ENCODE peak calls at places on chromosomes 4 and X, in seven cellular contexts. One of them, this sample, is unnamed.
A peak's percentile ranks its signal among the peaks of the same experiment; 100 is the strongest.

GRCh38 chr4:154911097-154911496 is 130.0 kb downstream of the RBM46 start:
- DNase-seq in fibroblast of pulmonary artery: peak; percentile 11
- DNase-seq in NCI-H1105: no peak
- DNase-seq in frontal cortex: no peak
- DNase-seq in dermis microvascular lymphatic vessel endothelial cell: no peak
- DNase-seq in amniotic stem cell: no peak
- DNase-seq in activated gamma-delta T cell treated with Interleukin-2 at 50 U/mL for 16 hours: no peak
- DNase-seq in this sample: no peak

GRCh38 chrX:72308566-72309296 is 3.0 kb upstream of the CITED1 start:
- DNase-seq in NCI-H1105: peak; percentile 44
- DNase-seq in dermis microvascular lymphatic vessel endothelial cell: peak; percentile 51
- DNase-seq in fibroblast of pulmonary artery: peak; percentile 68
- DNase-seq in amniotic stem cell: peak; percentile 15
- DNase-seq in frontal cortex: peak; percentile 65
- DNase-seq in activated gamma-delta T cell treated with Interleukin-2 at 50 U/mL for 16 hours: no peak
- DNase-seq in this sample: peak; percentile 68

GRCh38 chrX:100090931-100091330 is 319.1 kb downstream of the PCDH19 start:
- DNase-seq in activated gamma-delta T cell treated with Interleukin-2 at 50 U/mL for 16 hours: no peak
- DNase-seq in dermis microvascular lymphatic vessel endothelial cell: no peak
- DNase-seq in amniotic stem cell: no peak
- DNase-seq in fibroblast of pulmonary artery: peak; percentile 30
- DNase-seq in frontal cortex: no peak
- DNase-seq in NCI-H1105: no peak
- DNase-seq in this sample: no peak

GRCh38 chr4:145293658-145294057 is 113.3 kb upstream of the OTUD4 start:
- DNase-seq in amniotic stem cell: no peak
- DNase-seq in activated gamma-delta T cell treated with Interleukin-2 at 50 U/mL for 16 hours: no peak
- DNase-seq in dermis microvascular lymphatic vessel endothelial cell: no peak
- DNase-seq in frontal cortex: no peak
- DNase-seq in fibroblast of pulmonary artery: no peak
- DNase-seq in NCI-H1105: no peak
- DNase-seq in this sample: no peak

GRCh38 chr4:41060352-41061318 is 153.7 kb downstream of the APBB2 start:
- DNase-seq in frontal cortex: no peak
- DNase-seq in fibroblast of pulmonary artery: no peak
- DNase-seq in dermis microvascular lymphatic vessel endothelial cell: no peak
- DNase-seq in amniotic stem cell: no peak
- DNase-seq in activated gamma-delta T cell treated with Interleukin-2 at 50 U/mL for 16 hours: no peak
- DNase-seq in NCI-H1105: no peak
- DNase-seq in this sample: no peak

GRCh38 chr4:146550161-146550560 is 28.4 kb upstream of the SLC10A7 start:
- DNase-seq in fibroblast of pulmonary artery: no peak
- DNase-seq in frontal cortex: no peak
- DNase-seq in activated gamma-delta T cell treated with Interleukin-2 at 50 U/mL for 16 hours: no peak
- DNase-seq in dermis microvascular lymphatic vessel endothelial cell: no peak
- DNase-seq in NCI-H1105: no peak
- DNase-seq in amniotic stem cell: no peak
- DNase-seq in this sample: no peak

GRCh38 chr4:109861271-109861670 is 13.4 kb downstream of the LRIT3 start:
- DNase-seq in activated gamma-delta T cell treated with Interleukin-2 at 50 U/mL for 16 hours: no peak
- DNase-seq in frontal cortex: no peak
- DNase-seq in NCI-H1105: no peak
- DNase-seq in dermis microvascular lymphatic vessel endothelial cell: no peak
- DNase-seq in fibroblast of pulmonary artery: no peak
- DNase-seq in amniotic stem cell: no peak
- DNase-seq in this sample: no peak

GRCh38 chrX:69231903-69232302 is 66.7 kb upstream of the PJA1 start:
- DNase-seq in activated gamma-delta T cell treated with Interleukin-2 at 50 U/mL for 16 hours: no peak
- DNase-seq in dermis microvascular lymphatic vessel endothelial cell: no peak
- DNase-seq in NCI-H1105: no peak
- DNase-seq in frontal cortex: no peak
- DNase-seq in fibroblast of pulmonary artery: no peak
- DNase-seq in amniotic stem cell: no peak
- DNase-seq in this sample: no peak

GRCh38 chrX:17435476-17435875 is 60.5 kb downstream of the NHS start:
- DNase-seq in activated gamma-delta T cell treated with Interleukin-2 at 50 U/mL for 16 hours: no peak
- DNase-seq in amniotic stem cell: no peak
- DNase-seq in NCI-H1105: no peak
- DNase-seq in fibroblast of pulmonary artery: no peak
- DNase-seq in dermis microvascular lymphatic vessel endothelial cell: no peak
- DNase-seq in frontal cortex: no peak
- DNase-seq in this sample: no peak

GRCh38 chr4:150525321-150525868 is 56.6 kb upstream of the MAB21L2 start:
- DNase-seq in dermis microvascular lymphatic vessel endothelial cell: no peak
- DNase-seq in amniotic stem cell: no peak
- DNase-seq in frontal cortex: no peak
- DNase-seq in NCI-H1105: no peak
- DNase-seq in fibroblast of pulmonary artery: no peak
- DNase-seq in activated gamma-delta T cell treated with Interleukin-2 at 50 U/mL for 16 hours: no peak
- DNase-seq in this sample: no peak

GRCh38 chr4:110953191-110953590 is 330.3 kb upstream of the PITX2 start:
- DNase-seq in amniotic stem cell: no peak
- DNase-seq in NCI-H1105: no peak
- DNase-seq in activated gamma-delta T cell treated with Interleukin-2 at 50 U/mL for 16 hours: no peak
- DNase-seq in frontal cortex: no peak
- DNase-seq in dermis microvascular lymphatic vessel endothelial cell: no peak
- DNase-seq in fibroblast of pulmonary artery: no peak
- DNase-seq in this sample: no peak

GRCh38 chrX:103063918-103064434 is at the start of gene BEX1:
- DNase-seq in NCI-H1105: peak; percentile 90
- DNase-seq in activated gamma-delta T cell treated with Interleukin-2 at 50 U/mL for 16 hours: no peak
- DNase-seq in frontal cortex: peak; percentile 42
- DNase-seq in fibroblast of pulmonary artery: peak; percentile 65
- DNase-seq in dermis microvascular lymphatic vessel endothelial cell: no peak
- DNase-seq in amniotic stem cell: no peak
- DNase-seq in this sample: peak; percentile 62

GRCh38 chr4:70505152-70505748 is 13.1 kb upstream of the AMTN start:
- DNase-seq in NCI-H1105: peak; percentile 22
- DNase-seq in activated gamma-delta T cell treated with Interleukin-2 at 50 U/mL for 16 hours: peak; percentile 37
- DNase-seq in fibroblast of pulmonary artery: peak; percentile 68
- DNase-seq in frontal cortex: peak; percentile 1
- DNase-seq in dermis microvascular lymphatic vessel endothelial cell: peak; percentile 47
- DNase-seq in amniotic stem cell: no peak
- DNase-seq in this sample: peak; percentile 42

GRCh38 chrX:41293269-41293668 is 40.7 kb upstream of the DDX3X start:
- DNase-seq in frontal cortex: no peak
- DNase-seq in NCI-H1105: no peak
- DNase-seq in dermis microvascular lymphatic vessel endothelial cell: no peak
- DNase-seq in fibroblast of pulmonary artery: peak; percentile 9
- DNase-seq in amniotic stem cell: no peak
- DNase-seq in activated gamma-delta T cell treated with Interleukin-2 at 50 U/mL for 16 hours: no peak
- DNase-seq in this sample: peak; percentile 4

GRCh38 chr4:99711657-99712056 is 54.0 kb upstream of the C4orf54 start:
- DNase-seq in fibroblast of pulmonary artery: no peak
- DNase-seq in frontal cortex: no peak
- DNase-seq in dermis microvascular lymphatic vessel endothelial cell: no peak
- DNase-seq in NCI-H1105: no peak
- DNase-seq in activated gamma-delta T cell treated with Interleukin-2 at 50 U/mL for 16 hours: no peak
- DNase-seq in amniotic stem cell: no peak
- DNase-seq in this sample: no peak

GRCh38 chr4:113756005-113756410 is 5.5 kb downstream of the CAMK2D start:
- DNase-seq in NCI-H1105: no peak
- DNase-seq in fibroblast of pulmonary artery: peak; percentile 89
- DNase-seq in amniotic stem cell: peak; percentile 20
- DNase-seq in frontal cortex: no peak
- DNase-seq in activated gamma-delta T cell treated with Interleukin-2 at 50 U/mL for 16 hours: no peak
- DNase-seq in dermis microvascular lymphatic vessel endothelial cell: peak; percentile 82
- DNase-seq in this sample: no peak

GRCh38 chr4:119041951-119042560 is 93.6 kb upstream of the MYOZ2 start:
- DNase-seq in NCI-H1105: peak; percentile 22
- DNase-seq in frontal cortex: peak; percentile 39
- DNase-seq in amniotic stem cell: peak; percentile 58
- DNase-seq in dermis microvascular lymphatic vessel endothelial cell: peak; percentile 83
- DNase-seq in activated gamma-delta T cell treated with Interleukin-2 at 50 U/mL for 16 hours: peak; percentile 55
- DNase-seq in fibroblast of pulmonary artery: peak; percentile 88
- DNase-seq in this sample: peak; percentile 53

GRCh38 chr4:129822708-129823504 is 727.0 kb downstream of the C4orf33 start:
- DNase-seq in frontal cortex: no peak
- DNase-seq in activated gamma-delta T cell treated with Interleukin-2 at 50 U/mL for 16 hours: no peak
- DNase-seq in dermis microvascular lymphatic vessel endothelial cell: peak; percentile 0
- DNase-seq in amniotic stem cell: no peak
- DNase-seq in fibroblast of pulmonary artery: peak; percentile 46
- DNase-seq in NCI-H1105: peak; percentile 60
- DNase-seq in this sample: no peak

GRCh38 chr4:100591156-100591876 is 73.5 kb upstream of the EMCN start:
- DNase-seq in amniotic stem cell: no peak
- DNase-seq in fibroblast of pulmonary artery: peak; percentile 9
- DNase-seq in frontal cortex: no peak
- DNase-seq in NCI-H1105: peak; percentile 62
- DNase-seq in activated gamma-delta T cell treated with Interleukin-2 at 50 U/mL for 16 hours: no peak
- DNase-seq in dermis microvascular lymphatic vessel endothelial cell: peak; percentile 28
- DNase-seq in this sample: no peak

GRCh38 chr4:600850-601515 is 24.4 kb upstream of the PDE6B start:
- DNase-seq in activated gamma-delta T cell treated with Interleukin-2 at 50 U/mL for 16 hours: no peak
- DNase-seq in NCI-H1105: no peak
- DNase-seq in dermis microvascular lymphatic vessel endothelial cell: no peak
- DNase-seq in fibroblast of pulmonary artery: no peak
- DNase-seq in amniotic stem cell: no peak
- DNase-seq in frontal cortex: no peak
- DNase-seq in this sample: no peak

GRCh38 chr4:151743128-151743854 is 17.5 kb downstream of the GATB start:
- DNase-seq in amniotic stem cell: no peak
- DNase-seq in activated gamma-delta T cell treated with Interleukin-2 at 50 U/mL for 16 hours: no peak
- DNase-seq in fibroblast of pulmonary artery: no peak
- DNase-seq in NCI-H1105: no peak
- DNase-seq in frontal cortex: no peak
- DNase-seq in dermis microvascular lymphatic vessel endothelial cell: no peak
- DNase-seq in this sample: no peak

GRCh38 chr4:7426525-7427171 is 8.1 kb downstream of the PSAPL1 start:
- DNase-seq in frontal cortex: no peak
- DNase-seq in dermis microvascular lymphatic vessel endothelial cell: no peak
- DNase-seq in amniotic stem cell: no peak
- DNase-seq in activated gamma-delta T cell treated with Interleukin-2 at 50 U/mL for 16 hours: no peak
- DNase-seq in NCI-H1105: no peak
- DNase-seq in fibroblast of pulmonary artery: no peak
- DNase-seq in this sample: no peak